ENCODE peak calls at places on chromosome 6, in four cellular contexts. One of them, this sample, is unnamed.

GRCh38 chr6:7905416-7905815 is 5.2 kb downstream of the TXNDC5 start:
- DNase-seq in stomach: no peak
- DNase-seq in fibroblast of mammary gland: peak; percentile 41
- DNase-seq in foreskin fibroblast: no peak
- DNase-seq in this sample: no peak

GRCh38 chr6:78551361-78551760 is 316.0 kb upstream of the IRAK1BP1 start:
- DNase-seq in stomach: no peak
- DNase-seq in fibroblast of mammary gland: no peak
- DNase-seq in foreskin fibroblast: no peak
- DNase-seq in this sample: no peak

GRCh38 chr6:89433637-89434499 is 916 bp downstream of the ANKRD6 start:
- DNase-seq in stomach: peak; percentile 29
- DNase-seq in fibroblast of mammary gland: no peak
- DNase-seq in foreskin fibroblast: peak; percentile 28
- DNase-seq in this sample: no peak

GRCh38 chr6:7200598-7201443 is 93.1 kb downstream of the RREB1 start:
- DNase-seq in stomach: peak; percentile 90
- DNase-seq in fibroblast of mammary gland: no peak
- DNase-seq in foreskin fibroblast: no peak
- DNase-seq in this sample: no peak

GRCh38 chr6:32906539-32906938 is 34.3 kb downstream of the HLA-DMB start:
- DNase-seq in stomach: no peak
- DNase-seq in fibroblast of mammary gland: peak; percentile 45
- DNase-seq in foreskin fibroblast: peak; percentile 82
- DNase-seq in this sample: no peak

GRCh38 chr6:129490551-129491245 is 219.3 kb downstream of the ARHGAP18 start:
- DNase-seq in stomach: no peak
- DNase-seq in fibroblast of mammary gland: peak; percentile 98
- DNase-seq in foreskin fibroblast: peak; percentile 96
- DNase-seq in this sample: peak; percentile 90

GRCh38 chr6:133609404-133610270 is 279.3 kb upstream of the TCF21 start:
- DNase-seq in stomach: no peak
- DNase-seq in fibroblast of mammary gland: peak; percentile 100
- DNase-seq in foreskin fibroblast: peak; percentile 99
- DNase-seq in this sample: peak; percentile 100

GRCh38 chr6:16947461-16948159 is 154.2 kb upstream of the STMND1 start:
- DNase-seq in stomach: no peak
- DNase-seq in fibroblast of mammary gland: peak; percentile 98
- DNase-seq in foreskin fibroblast: peak; percentile 97
- DNase-seq in this sample: peak; percentile 97

GRCh38 chr6:105459049-105459448 is 56.2 kb upstream of the PREP start:
- DNase-seq in stomach: no peak
- DNase-seq in fibroblast of mammary gland: no peak
- DNase-seq in foreskin fibroblast: peak; percentile 12
- DNase-seq in this sample: peak; percentile 68

GRCh38 chr6:4678506-4679300 is 97.5 kb upstream of the CDYL start:
- DNase-seq in stomach: no peak
- DNase-seq in fibroblast of mammary gland: no peak
- DNase-seq in foreskin fibroblast: no peak
- DNase-seq in this sample: no peak

GRCh38 chr6:125844989-125845388 is 54.2 kb downstream of the NCOA7 start:
- DNase-seq in stomach: no peak
- DNase-seq in fibroblast of mammary gland: no peak
- DNase-seq in foreskin fibroblast: no peak
- DNase-seq in this sample: no peak

DNA sequence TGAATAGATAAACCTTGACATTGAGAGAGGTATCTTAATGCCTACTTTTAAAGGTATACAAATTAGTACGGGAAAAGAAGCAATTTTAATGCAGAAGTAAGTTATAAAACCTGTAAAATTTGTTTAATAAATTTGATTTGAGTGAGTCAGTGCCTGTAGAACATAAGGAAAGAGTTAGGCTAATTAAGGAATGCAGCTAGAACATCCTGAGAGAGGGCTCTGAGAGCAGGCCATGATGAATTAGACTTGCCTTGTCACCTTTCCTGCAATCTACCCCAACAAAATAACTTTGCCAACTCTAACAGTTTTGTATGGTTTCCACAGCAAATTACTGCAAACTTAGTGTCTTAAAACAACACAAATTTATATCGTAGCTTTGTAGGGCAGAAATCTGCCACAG is 700.8 kb downstream of the RFPL4B start:
- DNase-seq in stomach: no peak
- DNase-seq in fibroblast of mammary gland: peak; percentile 57
- DNase-seq in foreskin fibroblast: peak; percentile 80
- DNase-seq in this sample: no peak
- H3K4me3 ChIP-seq in stomach: no peak overlapping the region
- H3K4me3 ChIP-seq in fibroblast of mammary gland: no peak overlapping the region
- H3K4me3 ChIP-seq in foreskin fibroblast: no peak overlapping the region
- H3K4me3 ChIP-seq in this sample: no peak overlapping the region

DNA sequence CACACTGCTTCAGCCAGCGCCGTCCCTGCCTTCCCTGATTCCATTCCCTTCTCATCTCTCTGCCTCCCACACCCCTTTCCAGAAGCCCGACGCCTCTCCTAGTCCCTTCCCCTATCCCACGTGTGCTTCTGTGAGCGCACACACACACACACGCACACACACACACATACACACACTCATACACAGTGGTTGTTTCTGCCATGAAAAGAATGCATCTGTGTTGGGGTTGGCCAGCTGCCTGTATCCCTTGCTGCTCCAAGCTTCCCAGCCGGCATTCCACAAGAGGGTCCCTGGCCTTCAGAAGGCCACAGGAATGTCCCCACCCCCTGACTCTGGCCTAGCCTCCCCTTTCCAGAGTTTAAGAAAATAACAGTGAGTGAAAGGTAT is 51.7 kb downstream of the MOCS1 start:
- DNase-seq in stomach: no peak
- DNase-seq in fibroblast of mammary gland: peak; percentile 91
- DNase-seq in foreskin fibroblast: peak; percentile 93
- DNase-seq in this sample: peak; percentile 99
- H3K4me3 ChIP-seq in stomach: no peak overlapping the region
- H3K4me3 ChIP-seq in fibroblast of mammary gland: no peak overlapping the region
- H3K4me3 ChIP-seq in foreskin fibroblast: no peak overlapping the region
- H3K4me3 ChIP-seq in this sample: peak overlapping the region; percentile 19

GRCh38 chr6:27617700-27618689 is 145.1 kb upstream of the ZNF184 start:
- DNase-seq in stomach: no peak
- DNase-seq in fibroblast of mammary gland: peak; percentile 62
- DNase-seq in foreskin fibroblast: peak; percentile 66
- DNase-seq in this sample: no peak

GRCh38 chr6:27619436-27619835 is 146.5 kb upstream of the ZNF184 start:
- DNase-seq in stomach: no peak
- DNase-seq in fibroblast of mammary gland: no peak
- DNase-seq in foreskin fibroblast: no peak
- DNase-seq in this sample: no peak

GRCh38 chr6:27617046-27617687 is 144.3 kb upstream of the ZNF184 start:
- DNase-seq in stomach: no peak
- DNase-seq in fibroblast of mammary gland: peak; percentile 38
- DNase-seq in foreskin fibroblast: peak; percentile 53
- DNase-seq in this sample: no peak

GRCh38 chr6:27611451-27611850 is 138.5 kb upstream of the ZNF184 start:
- DNase-seq in stomach: no peak
- DNase-seq in fibroblast of mammary gland: no peak
- DNase-seq in foreskin fibroblast: no peak
- DNase-seq in this sample: no peak

GRCh38 chr6:27616313-27617045 is 143.6 kb upstream of the ZNF184 start:
- DNase-seq in stomach: no peak
- DNase-seq in fibroblast of mammary gland: no peak
- DNase-seq in foreskin fibroblast: no peak
- DNase-seq in this sample: no peak
- H3K4me3 ChIP-seq in stomach: peak overlapping the region; percentile 26
- H3K4me3 ChIP-seq in fibroblast of mammary gland: peak overlapping the region; percentile 68
- H3K4me3 ChIP-seq in foreskin fibroblast: peak overlapping the region; percentile 49
- H3K4me3 ChIP-seq in this sample: peak overlapping the region; percentile 57

GRCh38 chr6:163408352-163408991 is 6.0 kb upstream of the QKI start:
- DNase-seq in stomach: no peak
- DNase-seq in fibroblast of mammary gland: no peak
- DNase-seq in foreskin fibroblast: no peak
- DNase-seq in this sample: no peak
- H3K4me3 ChIP-seq in stomach: no peak overlapping the region
- H3K4me3 ChIP-seq in fibroblast of mammary gland: no peak overlapping the region
- H3K4me3 ChIP-seq in foreskin fibroblast: no peak overlapping the region
- H3K4me3 ChIP-seq in this sample: no peak overlapping the region

GRCh38 chr6:149035806-149036205 is 281.7 kb upstream of the TAB2 start:
- DNase-seq in stomach: no peak
- DNase-seq in fibroblast of mammary gland: no peak
- DNase-seq in foreskin fibroblast: no peak
- DNase-seq in this sample: no peak

GRCh38 chr6:149041953-149042352 is 275.6 kb upstream of the TAB2 start:
- DNase-seq in stomach: no peak
- DNase-seq in fibroblast of mammary gland: no peak
- DNase-seq in foreskin fibroblast: no peak
- DNase-seq in this sample: no peak

GRCh38 chr6:149033454-149034241 is 283.9 kb upstream of the TAB2 start:
- DNase-seq in stomach: no peak
- DNase-seq in fibroblast of mammary gland: no peak
- DNase-seq in foreskin fibroblast: no peak
- DNase-seq in this sample: no peak

GRCh38 chr6:149032599-149033405 is 284.7 kb upstream of the TAB2 start:
- DNase-seq in stomach: no peak
- DNase-seq in fibroblast of mammary gland: peak; percentile 93
- DNase-seq in foreskin fibroblast: peak; percentile 71
- DNase-seq in this sample: peak; percentile 82

GRCh38 chr6:149037026-149037734 is 280.3 kb upstream of the TAB2 start:
- DNase-seq in stomach: no peak
- DNase-seq in fibroblast of mammary gland: peak; percentile 53
- DNase-seq in foreskin fibroblast: peak; percentile 85
- DNase-seq in this sample: no peak
- H3K4me3 ChIP-seq in stomach: no peak overlapping the region
- H3K4me3 ChIP-seq in fibroblast of mammary gland: no peak overlapping the region
- H3K4me3 ChIP-seq in foreskin fibroblast: no peak overlapping the region
- H3K4me3 ChIP-seq in this sample: no peak overlapping the region

DNA sequence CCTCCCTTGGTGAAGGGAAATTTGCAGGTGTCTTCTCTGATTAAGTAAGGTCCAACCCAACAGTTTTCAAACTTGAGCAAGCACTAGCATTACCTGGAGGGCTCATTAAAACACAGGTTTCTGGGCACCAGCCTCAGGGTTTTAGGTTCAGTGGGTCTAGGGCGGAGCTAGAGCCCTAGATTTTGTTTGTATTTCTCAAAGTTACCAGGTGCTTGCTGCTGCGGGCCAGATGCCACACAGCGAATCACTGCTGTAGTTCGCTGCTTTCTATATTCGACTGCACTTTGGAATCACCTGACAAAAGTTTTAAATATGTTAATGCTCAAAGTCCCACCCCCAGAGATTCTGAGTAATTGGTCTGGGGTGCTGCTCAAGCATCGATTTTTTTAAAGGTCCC is 838 bp downstream of the COL21A1 start:
- DNase-seq in stomach: no peak
- DNase-seq in fibroblast of mammary gland: no peak
- DNase-seq in foreskin fibroblast: peak; percentile 39
- DNase-seq in this sample: no peak
- H3K4me3 ChIP-seq in stomach: peak overlapping the region; percentile 47
- H3K4me3 ChIP-seq in fibroblast of mammary gland: peak overlapping the region; percentile 67
- H3K4me3 ChIP-seq in foreskin fibroblast: peak overlapping the region; percentile 50
- H3K4me3 ChIP-seq in this sample: peak overlapping the region; percentile 65

DNA sequence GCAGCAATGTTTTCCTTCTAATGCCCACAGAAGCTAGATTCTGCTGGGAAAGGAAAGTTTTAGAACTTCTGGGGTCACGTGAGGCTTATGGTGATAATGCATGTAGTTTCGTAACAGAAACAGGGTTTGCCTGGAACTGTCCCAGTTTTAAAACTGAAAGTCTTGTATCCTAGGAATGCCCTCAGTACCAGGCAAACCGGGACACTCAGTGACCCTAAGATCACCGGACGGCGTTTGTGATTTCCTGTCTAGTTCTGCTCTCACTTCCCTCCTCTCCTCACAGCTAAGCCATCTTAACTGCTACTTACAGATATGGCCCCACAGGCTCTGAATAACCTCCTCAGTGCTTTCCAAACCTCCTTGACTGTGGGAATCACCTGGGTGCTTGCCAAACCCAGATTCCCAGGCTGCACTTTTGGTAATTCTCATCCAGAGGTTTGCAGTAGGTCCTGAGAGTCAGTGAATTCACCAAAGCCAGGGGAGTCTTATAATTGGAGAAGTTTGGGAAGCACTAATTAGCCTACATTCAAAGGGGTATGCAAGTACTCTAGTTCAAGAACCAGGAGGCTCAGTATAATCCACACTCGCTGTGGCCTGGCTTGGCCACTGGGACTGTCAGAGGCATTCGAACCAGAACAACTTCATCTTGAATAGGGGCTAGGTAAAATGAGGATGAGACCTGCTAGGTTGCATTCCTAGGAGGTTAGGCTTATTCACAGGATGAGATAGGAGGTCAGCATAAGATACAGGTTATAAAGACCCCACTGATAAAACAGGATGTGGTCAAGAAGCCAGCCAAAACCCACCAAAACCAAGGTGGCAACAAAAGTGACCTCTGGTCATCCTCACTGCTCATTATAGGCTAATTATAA is 231.6 kb upstream of the MYLIP start:
- DNase-seq in stomach: no peak
- DNase-seq in fibroblast of mammary gland: peak; percentile 60
- DNase-seq in foreskin fibroblast: peak; percentile 67
- DNase-seq in this sample: no peak
- H3K4me3 ChIP-seq in stomach: no peak overlapping the region
- H3K4me3 ChIP-seq in fibroblast of mammary gland: no peak overlapping the region
- H3K4me3 ChIP-seq in foreskin fibroblast: no peak overlapping the region
- H3K4me3 ChIP-seq in this sample: no peak overlapping the region

GRCh38 chr6:42047220-42047590 is 3.1 kb upstream of the TAF8 start:
- DNase-seq in stomach: no peak
- DNase-seq in fibroblast of mammary gland: no peak
- DNase-seq in foreskin fibroblast: peak; percentile 16
- DNase-seq in this sample: no peak
- H3K4me3 ChIP-seq in stomach: peak overlapping the region; percentile 86
- H3K4me3 ChIP-seq in fibroblast of mammary gland: peak overlapping the region; percentile 78
- H3K4me3 ChIP-seq in foreskin fibroblast: no peak overlapping the region
- H3K4me3 ChIP-seq in this sample: peak overlapping the region; percentile 71